ENCODE peak calls at places on chromosomes 13 and 19, in seven cellular contexts. B is heart left ventricle, O is neural progenitor cell, M is colonic mucosa, S is aorta, W is fibroblast of lung, Q is heart right ventricle. L is an unnamed sample.

GRCh38 chr13:24306632-24307031 is 2.7 kb upstream of the C1QTNF9 start:
- DNase-seq in Q (no peak), O (no peak), M (no peak), B (no peak), W (peak; percentile 39), S (no peak), L (no peak)

GRCh38 chr19:2127758-2128157 is 23.6 kb downstream of the AP3D1 start:
- DNase-seq in B (peak; percentile 75), O (no peak), Q (peak; percentile 77), W (no peak), S (no peak), M (no peak), L (peak; percentile 70)

GRCh38 chr13:77374786-77375185 is 47.9 kb upstream of the MYCBP2 start:
- DNase-seq in S (no peak), W (no peak), B (no peak), O (no peak), M (no peak), Q (no peak), L (no peak)

GRCh38 chr19:8702350-8702749 is 3.8 kb upstream of the ACTL9 start:
- DNase-seq in S (no peak), M (no peak), O (no peak), W (no peak), B (no peak), Q (no peak), L (no peak)

GRCh38 chr19:44643605-44644390 is at the start of gene PVR:
- DNase-seq in S (peak; percentile 92), B (peak; percentile 75), O (peak; percentile 78), M (peak; percentile 79), W (peak; percentile 65), Q (peak; percentile 81), L (peak; percentile 85)

GRCh38 chr13:26964278-26965057 is 203.9 kb upstream of the GPR12 start:
- DNase-seq in W (no peak), B (peak; percentile 29), Q (peak; percentile 33), M (no peak), O (no peak), S (no peak), L (peak; percentile 71)

GRCh38 chr13:94646904-94647303 is 45.2 kb downstream of the GPR180 start:
- DNase-seq in B (no peak), S (no peak), W (no peak), O (no peak), Q (no peak), M (no peak), L (no peak)

GRCh38 chr13:113886561-113887112 is 22.8 kb upstream of the GAS6 start:
- DNase-seq in W (no peak), O (no peak), Q (no peak), B (no peak), S (peak; percentile 35), M (no peak), L (no peak)

GRCh38 chr19:33447336-33448158 is 74.0 kb downstream of the CEBPG start:
- DNase-seq in B (no peak), S (peak; percentile 46), O (no peak), M (no peak), W (no peak), Q (no peak), L (no peak)

DNA sequence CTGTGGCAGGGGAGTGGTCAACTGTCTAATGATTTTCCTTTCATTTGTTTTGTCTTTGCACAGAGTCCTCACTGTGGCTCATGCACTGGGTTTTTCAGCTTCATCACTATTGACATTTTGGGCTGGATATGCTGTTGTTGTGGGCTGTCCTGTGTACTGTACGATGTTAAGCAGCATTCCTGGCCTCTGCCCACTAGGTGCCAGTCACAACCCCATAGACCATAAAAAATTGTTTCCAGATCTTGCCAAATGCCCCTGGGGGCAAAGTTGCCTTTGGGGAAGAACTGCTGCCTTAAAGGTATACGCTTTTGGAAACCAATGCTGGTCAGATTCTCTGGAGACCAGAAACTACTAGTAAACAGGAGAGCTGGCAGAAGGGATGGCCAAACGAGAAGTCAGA is 310.4 kb downstream of the SPRY2 start:
- DNase-seq in M (peak; percentile 59), Q (no peak), W (no peak), B (peak; percentile 15), O (peak; percentile 16), S (no peak), L (peak; percentile 56)
- H3K27me3 ChIP-seq in M (no peaks in the 10 kb centered on the region), Q (no peaks in the 10 kb centered on the region), W (no peaks in the 10 kb centered on the region), B (no peaks in the 10 kb centered on the region), O (no peaks in the 10 kb centered on the region), S (peaks cover 1% of the 10 kb centered on the region), L (no peaks in the 10 kb centered on the region)

DNA sequence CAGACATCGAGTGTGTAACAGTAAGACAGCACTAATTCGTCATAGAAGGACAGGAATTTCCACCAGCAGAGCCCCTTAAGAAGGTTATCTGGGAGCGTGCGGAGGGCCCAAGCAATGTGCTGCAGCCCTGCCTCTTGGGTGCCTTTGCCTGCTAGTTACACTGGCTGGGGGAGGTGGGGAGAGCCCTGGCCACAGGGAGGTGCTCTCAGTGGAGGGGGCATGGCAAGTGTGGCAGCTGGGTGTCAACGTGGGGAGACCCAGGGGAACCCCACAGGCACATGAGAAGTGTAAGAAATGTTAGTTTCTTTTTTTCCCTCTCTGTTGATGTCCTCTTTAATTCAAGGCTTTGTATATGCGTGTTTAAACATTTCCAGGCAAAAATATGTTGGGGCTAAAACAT is 50.9 kb upstream of the TMTC4 start:
- DNase-seq in W (no peak), M (no peak), Q (no peak), S (no peak), O (no peak), B (no peak), L (no peak)
- H3K4me3 ChIP-seq in W (no peak overlapping the region), M (no peak overlapping the region), Q (no peak overlapping the region), S (no peak overlapping the region), O (no peak overlapping the region), B (no peak overlapping the region), L (no peak overlapping the region)

DNA sequence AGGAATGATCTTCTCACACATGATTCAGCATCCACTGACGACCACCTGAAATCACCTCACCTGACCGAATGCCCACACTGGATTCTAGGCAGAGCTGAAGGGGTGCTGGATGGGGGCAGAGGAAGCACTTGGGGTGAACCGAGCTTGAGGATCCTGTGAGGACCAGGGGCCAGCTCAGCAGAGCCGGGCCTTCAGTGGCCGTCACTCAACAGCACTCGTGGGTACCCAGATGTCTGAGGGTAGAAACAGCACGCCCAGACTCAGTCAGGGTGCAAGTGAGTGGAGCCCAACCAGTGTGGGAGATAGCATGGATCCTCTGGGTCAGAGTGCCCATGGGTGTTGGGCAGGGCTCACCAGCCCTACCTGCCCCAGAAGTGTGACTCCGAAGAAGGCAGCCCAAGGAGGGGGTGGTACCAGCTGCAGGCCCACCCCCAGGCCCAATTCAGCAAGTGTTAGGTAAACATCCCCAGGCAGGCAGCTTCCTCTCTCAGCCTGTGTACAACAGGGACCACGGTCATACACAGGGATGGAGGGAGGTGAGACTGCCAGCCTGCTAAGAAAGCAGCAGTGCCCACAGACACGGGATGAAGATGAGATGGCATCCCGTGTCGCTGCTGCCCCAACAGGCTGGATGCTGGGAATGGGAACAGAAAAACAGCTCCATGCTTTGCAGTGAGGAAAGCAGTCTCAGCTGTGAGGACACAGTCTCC is 16.6 kb downstream of the GJA3 start:
- DNase-seq in Q (no peak), S (no peak), O (no peak), W (no peak), M (no peak), B (no peak), L (no peak)
- H3K27me3 ChIP-seq in Q (no peaks in the 10 kb centered on the region), S (peaks cover 2% of the 10 kb centered on the region), O (no peaks in the 10 kb centered on the region), W (peaks cover 32% of the 10 kb centered on the region), M (peaks cover 26% of the 10 kb centered on the region), B (peaks cover 26% of the 10 kb centered on the region), L (no peaks in the 10 kb centered on the region)

GRCh38 chr13:91169641-91170040 is 177.8 kb upstream of the MIR17HG start:
- DNase-seq in W (no peak), B (no peak), S (no peak), M (no peak), Q (no peak), O (peak; percentile 40), L (no peak)

GRCh38 chr13:91172160-91172559 is 175.3 kb upstream of the MIR17HG start:
- DNase-seq in M (no peak), W (no peak), S (no peak), O (no peak), Q (no peak), B (no peak), L (no peak)

GRCh38 chr13:91174886-91175501 is 172.5 kb upstream of the MIR17HG start:
- DNase-seq in Q (no peak), W (no peak), M (no peak), O (no peak), B (no peak), S (peak; percentile 73), L (no peak)
- H3K4me3 ChIP-seq in Q (peak overlapping the region; percentile 48), W (peak overlapping the region; percentile 42), M (peak overlapping the region; percentile 15), O (peak overlapping the region; percentile 32), B (peak overlapping the region; percentile 53), S (peak overlapping the region; percentile 24), L (peak overlapping the region; percentile 31)

GRCh38 chr13:20130012-20130411 is 30.8 kb downstream of the GJA3 start:
- DNase-seq in M (no peak), O (no peak), Q (no peak), B (no peak), W (no peak), S (no peak), L (no peak)
- H3K27me3 ChIP-seq in M (peaks cover 7% of the 10 kb centered on the region), O (peaks cover 73% of the 10 kb centered on the region), Q (no peaks in the 10 kb centered on the region), B (peaks cover 8% of the 10 kb centered on the region), W (no peaks in the 10 kb centered on the region), S (no peaks in the 10 kb centered on the region), L (no peaks in the 10 kb centered on the region)

DNA sequence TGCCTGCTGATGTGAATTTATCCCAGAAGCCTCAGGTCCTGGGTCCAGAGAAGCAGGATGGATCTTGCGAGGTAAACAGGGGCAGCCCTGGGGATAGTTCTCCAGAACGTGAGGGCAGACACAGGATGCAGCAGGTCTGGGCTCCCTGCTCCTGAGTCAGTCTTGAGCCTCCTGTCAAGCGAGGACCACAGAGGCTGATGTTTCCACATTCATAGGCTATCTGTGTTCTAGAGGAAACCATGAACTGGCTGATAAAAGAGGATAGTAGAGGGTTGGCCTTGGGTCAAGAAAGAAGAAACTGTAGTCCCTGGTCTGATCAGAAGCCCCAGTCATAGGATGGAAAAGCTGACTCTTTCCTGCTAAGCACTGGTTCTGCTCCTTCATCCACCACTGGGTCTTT is 2.2 kb downstream of the ZNF175 start:
- DNase-seq in B (no peak), Q (no peak), M (no peak), S (no peak), W (no peak), O (no peak), L (no peak)
- H3K4me3 ChIP-seq in B (no peak overlapping the region), Q (no peak overlapping the region), M (no peak overlapping the region), S (no peak overlapping the region), W (no peak overlapping the region), O (no peak overlapping the region), L (no peak overlapping the region)

DNA sequence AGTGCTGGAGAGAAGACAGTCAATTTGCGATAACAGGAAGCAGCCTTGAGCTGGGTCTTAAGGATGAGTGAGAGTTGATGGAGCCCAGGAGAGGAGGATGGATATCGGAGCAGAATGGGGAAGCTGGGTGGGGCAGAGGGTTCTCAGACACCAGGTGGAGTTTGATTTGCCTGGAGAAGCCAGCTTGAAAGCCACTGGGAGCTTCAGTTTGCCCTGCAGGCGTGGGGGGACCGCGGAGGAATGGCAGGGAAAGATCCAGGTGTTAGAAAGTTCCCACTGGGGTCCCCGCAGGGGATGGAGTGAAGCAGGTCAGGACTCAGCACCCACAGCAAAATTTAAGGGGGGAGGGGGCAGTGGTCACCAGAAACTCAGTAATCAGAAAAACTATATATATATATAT is 887 bp upstream of the CDC42EP5 start:
- DNase-seq in O (no peak), S (no peak), Q (no peak), W (no peak), M (no peak), B (no peak), L (no peak)
- H3K27me3 ChIP-seq in O (peaks cover 45% of the 10 kb centered on the region), S (no peaks in the 10 kb centered on the region), Q (no peaks in the 10 kb centered on the region), W (no peaks in the 10 kb centered on the region), M (no peaks in the 10 kb centered on the region), B (peaks cover 3% of the 10 kb centered on the region), L (no peaks in the 10 kb centered on the region)

GRCh38 chr13:112330479-112331407 is 45.4 kb upstream of the SPACA7 start:
- DNase-seq in B (no peak), W (no peak), S (no peak), O (no peak), Q (no peak), M (no peak), L (peak; percentile 31)
- H3K4me3 ChIP-seq in B (no peak overlapping the region), W (no peak overlapping the region), S (no peak overlapping the region), O (no peak overlapping the region), Q (no peak overlapping the region), M (no peak overlapping the region), L (no peak overlapping the region)